ENCODE peak calls at places on chromosomes 12 and 14, in seven cellular contexts. G is gastrocnemius medialis, U is GM12878, M is tibial nerve, D is testis, O is HCT116, Q is H54. H is an unnamed sample.

GRCh38 chr14:77659822-77660221 is 43.4 kb upstream of the SPTLC2 start:
- DNase-seq in G (no peak), U (no peak), M (no peak), D (no peak), O (no peak), Q (no peak), H (no peak)

GRCh38 chr12:94951071-94951639 is 52.3 kb downstream of the NDUFA12 start:
- DNase-seq in G (no peak), U (no peak), M (no peak), D (no peak), O (no peak), Q (no peak), H (peak; percentile 14)

GRCh38 chr12:70645494-70646317 is 8.5 kb upstream of the PTPRB start:
- DNase-seq in G (peak; percentile 22), U (no peak), M (no peak), D (no peak), O (peak; percentile 67), Q (peak; percentile 23), H (peak; percentile 7)

GRCh38 chr12:64660237-64661018 is 50.1 kb downstream of the RASSF3 start:
- DNase-seq in G (no peak), U (peak; percentile 53), M (no peak), D (no peak), O (no peak), Q (no peak), H (no peak)

GRCh38 chr14:99603471-99603933 is 505 bp downstream of the CCDC85C start:
- DNase-seq in G (no peak), U (no peak), M (no peak), D (peak; percentile 35), O (no peak), Q (peak; percentile 35), H (peak; percentile 32)

GRCh38 chr12:3596703-3597472 is 105.9 kb downstream of the PRMT8 start:
- DNase-seq in G (no peak), U (no peak), M (no peak), D (no peak), O (no peak), Q (no peak), H (no peak)

GRCh38 chr12:22740656-22741350 is 115.8 kb downstream of the ETNK1 start:
- DNase-seq in G (no peak), U (no peak), M (no peak), D (no peak), O (no peak), Q (no peak), H (no peak)

GRCh38 chr12:41368006-41368405 is 179.9 kb downstream of the PDZRN4 start:
- DNase-seq in G (no peak), U (no peak), M (no peak), D (no peak), O (peak; percentile 7), Q (no peak), H (peak; percentile 3)

GRCh38 chr12:52020539-52021336 is 14.0 kb downstream of the TAMALIN start:
- DNase-seq in G (no peak), U (no peak), M (no peak), D (peak; percentile 64), O (no peak), Q (no peak), H (peak; percentile 51)

GRCh38 chr12:50022903-50023302 is 2.4 kb downstream of the RACGAP1 start:
- DNase-seq in G (no peak), U (no peak), M (no peak), D (no peak), O (no peak), Q (no peak), H (no peak)

GRCh38 chr12:53234236-53234635 is 2.2 kb upstream of the RARG start:
- DNase-seq in G (no peak), U (no peak), M (no peak), D (no peak), O (no peak), Q (no peak), H (no peak)

GRCh38 chr12:123488539-123489230 is 30.7 kb downstream of the SNRNP35 start:
- DNase-seq in G (peak; percentile 38), U (no peak), M (no peak), D (no peak), O (no peak), Q (no peak), H (no peak)

GRCh38 chr14:74402264-74403251 is 23.5 kb downstream of the SYNDIG1L start:
- DNase-seq in G (no peak), U (no peak), M (no peak), D (no peak), O (no peak), Q (no peak), H (no peak)

GRCh38 chr12:103169-103981 is 36.8 kb downstream of the IQSEC3 start:
- DNase-seq in G (no peak), U (no peak), M (no peak), D (peak; percentile 68), O (peak; percentile 44), Q (no peak), H (peak; percentile 23)

GRCh38 chr12:109053382-109054123 is 1.2 kb downstream of the USP30 start:
- DNase-seq in G (no peak), U (peak; percentile 28), M (no peak), D (peak; percentile 41), O (no peak), Q (no peak), H (peak; percentile 68)

GRCh38 chr14:61836184-61836583 is 74.0 kb downstream of the SNAPC1 start:
- DNase-seq in G (no peak), U (no peak), M (no peak), D (no peak), O (no peak), Q (no peak), H (no peak)

GRCh38 chr14:61836807-61837206 is 74.6 kb downstream of the SNAPC1 start:
- DNase-seq in G (no peak), U (no peak), M (no peak), D (no peak), O (no peak), Q (no peak), H (no peak)

GRCh38 chr14:61838661-61839060 is 76.4 kb downstream of the SNAPC1 start:
- DNase-seq in G (no peak), U (no peak), M (no peak), D (no peak), O (no peak), Q (no peak), H (no peak)

GRCh38 chr14:61839452-61839851 is 77.2 kb downstream of the SNAPC1 start:
- DNase-seq in G (no peak), U (no peak), M (no peak), D (no peak), O (no peak), Q (no peak), H (no peak)

GRCh38 chr14:61837336-61838229 is 75.4 kb downstream of the SNAPC1 start:
- DNase-seq in G (peak; percentile 56), U (peak; percentile 46), M (peak; percentile 58), D (peak; percentile 91), O (peak; percentile 80), Q (peak; percentile 45), H (peak; percentile 68)
- TF ChIP-seq POLR2A in G (no peak), U (no peak), M (no peak), D (no peak), O (no peak), Q (no peak), H (no peak)

GRCh38 chr12:104105461-104105860 is 32.5 kb downstream of the NFYB start:
- DNase-seq in G (no peak), U (no peak), M (no peak), D (no peak), O (no peak), Q (no peak), H (no peak)
- TF ChIP-seq POLR2A in G (no peak), U (no peak), M (no peak), D (no peak), O (no peak), Q (no peak), H (no peak)

GRCh38 chr12:10721654-10722501 is 1.2 kb downstream of the YBX3 start:
- DNase-seq in G (peak; percentile 99), U (peak; percentile 53), M (peak; percentile 94), D (peak; percentile 95), O (peak; percentile 81), Q (peak; percentile 68), H (peak; percentile 70)

GRCh38 chr12:10720974-10721565 is 2.1 kb downstream of the YBX3 start:
- DNase-seq in G (peak; percentile 26), U (no peak), M (no peak), D (no peak), O (no peak), Q (no peak), H (peak; percentile 24)

GRCh38 chr12:10722502-10722904 is 620 bp downstream of the YBX3 start:
- DNase-seq in G (no peak), U (no peak), M (no peak), D (peak; percentile 41), O (no peak), Q (peak; percentile 35), H (peak; percentile 84)

GRCh38 chr12:10719482-10719881 is 3.6 kb downstream of the YBX3 start:
- DNase-seq in G (peak; percentile 79), U (no peak), M (no peak), D (peak; percentile 58), O (no peak), Q (no peak), H (peak; percentile 6)

DNA sequence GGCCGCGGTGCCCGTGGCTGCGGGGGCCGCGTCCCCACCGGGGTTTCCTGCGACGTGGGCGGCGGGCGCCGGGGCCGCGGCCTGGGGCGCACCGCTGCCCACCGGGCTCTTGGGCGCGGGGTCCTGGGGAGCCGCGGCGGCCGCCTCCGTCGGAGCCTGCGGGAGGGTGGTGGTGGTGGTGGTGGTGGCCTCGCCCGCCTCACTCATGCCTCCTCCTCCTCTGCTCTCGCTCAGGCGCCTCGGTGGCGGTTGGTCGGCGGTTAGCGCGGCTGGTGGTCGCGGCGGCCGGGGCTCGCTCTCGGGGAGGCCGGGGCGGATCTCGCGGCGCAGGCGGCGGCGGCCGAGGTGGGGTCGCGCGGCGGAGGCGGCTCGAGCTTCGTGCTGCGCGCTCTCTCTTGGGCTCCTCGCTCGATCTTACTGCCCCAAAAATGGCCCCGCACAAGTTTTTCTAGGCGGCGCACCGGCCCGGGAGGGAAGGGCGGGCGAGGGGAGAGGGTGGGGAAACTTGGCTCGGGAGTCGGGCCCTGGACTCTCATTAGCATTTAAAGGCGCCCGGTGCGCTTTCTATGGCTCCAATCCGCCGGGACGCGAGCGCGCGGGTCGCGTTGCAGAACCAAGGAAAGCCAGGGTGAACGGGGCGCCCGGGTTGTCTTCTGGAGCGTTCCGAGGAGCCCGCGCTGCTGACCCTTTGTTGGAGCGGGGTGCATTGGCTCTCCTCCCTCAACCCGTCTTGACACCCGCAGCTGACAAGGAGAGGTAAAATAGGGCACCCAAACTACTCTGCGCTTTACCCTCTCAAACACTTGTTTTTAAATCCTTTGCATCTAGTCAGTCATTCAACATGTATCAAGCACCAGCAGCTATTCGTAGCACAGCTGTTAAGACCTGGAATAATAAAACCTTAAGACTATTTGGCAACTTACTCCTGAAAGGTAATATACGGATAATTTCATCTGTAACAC is at the start of gene YBX3:
- DNase-seq in G (peak; percentile 93), U (no peak), M (peak; percentile 80), D (peak; percentile 94), O (peak; percentile 66), Q (peak; percentile 65), H (peak; percentile 88)
- TF ChIP-seq POLR2A in G (peak; percentile 96), U (peak; percentile 69), M (peak; percentile 77), D (no peak), O (peak; percentile 61), Q (peak; percentile 83), H (no peak)

DNA sequence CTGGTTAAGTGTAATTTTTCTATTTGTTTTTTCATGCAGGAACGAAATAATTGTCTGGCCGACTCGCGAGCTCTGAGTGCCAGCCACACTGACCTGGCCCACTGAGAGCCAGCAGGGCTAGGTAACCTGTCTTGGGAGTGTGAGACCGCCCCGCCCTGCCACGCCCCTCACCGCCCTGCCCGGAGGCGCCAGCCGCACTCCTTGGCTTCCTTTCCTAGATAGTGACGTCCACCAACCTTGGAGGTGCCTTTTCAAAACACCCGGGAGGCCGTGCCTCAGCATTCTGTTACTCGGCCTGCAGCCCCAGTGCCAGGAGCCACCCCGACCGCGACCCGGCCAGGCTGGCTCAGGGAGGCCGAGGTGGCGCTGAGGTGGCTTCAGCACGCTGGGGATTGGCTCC is 21.7 kb downstream of the XRCC3 start:
- DNase-seq in G (peak; percentile 71), U (no peak), M (peak; percentile 12), D (no peak), O (no peak), Q (no peak), H (no peak)
- TF ChIP-seq POLR2A in G (no peak), U (no peak), M (no peak), D (no peak), O (no peak), Q (no peak), H (no peak)